ENCODE peak calls at places on chromosomes 3 and 15, in five cellular contexts. V is HTR-8/SVneo; K is CD4-positive, alpha-beta T cell; O is mesendoderm; W is HuH-7.5. S is an unnamed sample.

GRCh38 chr3:179452872-179453271 is 1.6 kb upstream of the GNB4 start:
- DNase-seq in O (no peak), K (no peak), W (no peak), V (no peak), S (no peak)

GRCh38 chr15:31545257-31545656 is 218.6 kb downstream of the KLF13 start:
- DNase-seq in K (no peak), O (no peak), V (no peak), W (no peak), S (no peak)

GRCh38 chr3:126509565-126510322 is 7.8 kb downstream of the UROC1 start:
- DNase-seq in W (no peak), K (no peak), O (no peak), V (no peak), S (no peak)

GRCh38 chr3:125591116-125591755 is 4.1 kb downstream of the OSBPL11 start:
- DNase-seq in W (no peak), O (no peak), V (no peak), K (no peak), S (no peak)

GRCh38 chr3:52120576-52121458 is 33.4 kb downstream of the POC1A start:
- DNase-seq in V (no peak), O (no peak), W (no peak), K (no peak), S (no peak)

GRCh38 chr15:88603885-88604284 is 17.3 kb upstream of the AEN start:
- DNase-seq in K (no peak), V (no peak), W (no peak), O (no peak), S (no peak)

GRCh38 chr3:62562596-62562995 is 189.2 kb upstream of the FEZF2 start:
- DNase-seq in O (no peak), W (no peak), V (no peak), K (no peak), S (no peak)

GRCh38 chr3:173913985-173914421 is 516.5 kb downstream of the NLGN1 start:
- DNase-seq in V (no peak), O (peak), K (no peak), W (no peak), S (no peak)

GRCh38 chr3:122795674-122795969 is 753 bp downstream of the SLC49A4 start:
- DNase-seq in V (no peak), O (no peak), W (no peak), K (no peak), S (no peak)

GRCh38 chr3:76497636-76498035 is 542.3 kb upstream of the ROBO2 start:
- DNase-seq in V (peak), O (peak), K (no peak), W (no peak), S (no peak)

GRCh38 chr15:75723847-75724660 is 11.4 kb upstream of the CSPG4 start:
- DNase-seq in K (no peak), O (peak), V (peak), W (peak), S (peak)

GRCh38 chr15:70185251-70185711 is 87.6 kb upstream of the TLE3 start:
- DNase-seq in V (no peak), O (no peak), K (no peak), W (no peak), S (no peak)

GRCh38 chr15:45429974-45430792 is 51.8 kb upstream of the GATM start:
- DNase-seq in V (peak), O (peak), W (peak), K (peak), S (peak)

GRCh38 chr15:63462053-63462452 is 42.3 kb upstream of the USP3 start:
- DNase-seq in V (no peak), W (no peak), O (no peak), K (no peak), S (no peak)

GRCh38 chr3:173743111-173743510 is 345.6 kb downstream of the NLGN1 start:
- DNase-seq in K (no peak), V (no peak), W (no peak), O (no peak), S (no peak)

GRCh38 chr3:149502438-149502837 is 27.9 kb downstream of the TM4SF4 start:
- DNase-seq in O (no peak), V (no peak), K (no peak), W (no peak), S (no peak)

GRCh38 chr3:141782386-141782932 is 19.3 kb downstream of the GRK7 start:
- DNase-seq in V (peak), W (no peak), K (no peak), O (peak), S (no peak)

GRCh38 chr15:41627204-41627603 is 33.0 kb upstream of the MGA start:
- DNase-seq in V (no peak), K (no peak), W (no peak), O (no peak), S (no peak)

GRCh38 chr15:64582202-64582601 is 121.8 kb downstream of the ZNF609 start:
- DNase-seq in V (no peak), K (no peak), W (no peak), O (no peak), S (no peak)

S was measured in stimulated activated CD8-positive, alpha-beta memory T cell treated with anti-CD3 and anti-CD28 coated beads, Interleukin-15, amount 100 ng/mL, for 48 hours.